ENCODE peak calls at places on chromosomes 7 and 10, in eight cellular contexts. Z is neural progenitor cell, E is AG09309, H is fibroblast of villous mesenchyme, X is transverse colon, W is ovary, J is SK-N-SH, R is fibroblast of pulmonary artery. B is an unnamed sample.

GRCh38 chr10:11643039-11643438 is 31.6 kb upstream of the USP6NL start:
- DNase-seq in Z (no peak), E (no peak), H (no peak), X (no peak), W (no peak), J (no peak), R (no peak), B (no peak)

GRCh38 chr7:4681922-4682620 is at the start of gene FOXK1:
- DNase-seq in Z (peak), E (no peak), H (peak), X (peak), W (peak), J (peak), R (peak), B (peak)

GRCh38 chr7:36667007-36667406 is 57.3 kb downstream of the AOAH start:
- DNase-seq in Z (no peak), E (peak), H (peak), X (no peak), W (no peak), J (no peak), R (no peak), B (no peak)

GRCh38 chr10:103140469-103140868 is 52.6 kb downstream of the NT5C2 start:
- DNase-seq in Z (no peak), E (no peak), H (no peak), X (no peak), W (no peak), J (no peak), R (no peak), B (no peak)

GRCh38 chr7:147015999-147016398 is 899.4 kb downstream of the CNTNAP2 start:
- DNase-seq in Z (no peak), E (no peak), H (no peak), X (no peak), W (no peak), J (no peak), R (no peak), B (no peak)

GRCh38 chr7:156220078-156220605 is 407.9 kb upstream of the SHH start:
- DNase-seq in Z (no peak), E (no peak), H (no peak), X (no peak), W (no peak), J (no peak), R (no peak), B (peak)

GRCh38 chr10:20903635-20904390 is 6.7 kb upstream of the NEBL start:
- DNase-seq in Z (no peak), E (no peak), H (no peak), X (no peak), W (no peak), J (no peak), R (no peak), B (no peak)

GRCh38 chr10:130218936-130219335 is 82.7 kb downstream of the GLRX3 start:
- DNase-seq in Z (no peak), E (no peak), H (no peak), X (no peak), W (no peak), J (no peak), R (no peak), B (no peak)

GRCh38 chr7:54663186-54663585 is 95.8 kb downstream of the SEC61G start:
- DNase-seq in Z (no peak), E (no peak), H (no peak), X (no peak), W (no peak), J (no peak), R (no peak), B (no peak)

GRCh38 chr7:131538071-131538790 is 18.2 kb downstream of the PODXL start:
- DNase-seq in Z (no peak), E (no peak), H (no peak), X (no peak), W (no peak), J (no peak), R (peak), B (no peak)

GRCh38 chr10:11159543-11160215 is 142.0 kb downstream of the CELF2 start:
- DNase-seq in Z (no peak), E (no peak), H (no peak), X (no peak), W (no peak), J (no peak), R (no peak), B (no peak)

GRCh38 chr10:48468130-48468790 is 136.6 kb downstream of the ARHGAP22 start:
- DNase-seq in Z (no peak), E (no peak), H (no peak), X (no peak), W (no peak), J (no peak), R (no peak), B (no peak)

GRCh38 chr10:51860257-51860656 is 160.9 kb upstream of the CSTF2T start:
- DNase-seq in Z (no peak), E (peak), H (peak), X (no peak), W (no peak), J (no peak), R (peak), B (peak)

GRCh38 chr10:94549221-94549620 is 3.6 kb downstream of the HELLS start:
- DNase-seq in Z (no peak), E (no peak), H (no peak), X (no peak), W (no peak), J (no peak), R (no peak), B (no peak)

GRCh38 chr7:153408360-153409335 is 643.5 kb upstream of the DPP6 start:
- DNase-seq in Z (no peak), E (no peak), H (no peak), X (no peak), W (no peak), J (no peak), R (no peak), B (no peak)

GRCh38 chr10:122213766-122214165 is 57.3 kb upstream of the BTBD16 start:
- DNase-seq in Z (peak), E (no peak), H (no peak), X (no peak), W (no peak), J (peak), R (no peak), B (no peak)

GRCh38 chr10:101066146-101066889 is 4.5 kb downstream of the KAZALD1 start:
- DNase-seq in Z (peak), E (no peak), H (peak), X (peak), W (peak), J (peak), R (peak), B (peak)
- TF ChIP-seq CTCF in Z (peak), E (peak), H (peak), X (peak), W (no peak), J (peak), R (peak), B (peak)

GRCh38 chr10:13684252-13684791 is 97.6 kb downstream of the PRPF18 start:
- DNase-seq in Z (no peak), E (no peak), H (peak), X (peak), W (peak), J (no peak), R (peak), B (no peak)

GRCh38 chr10:13686331-13686752 is 99.6 kb downstream of the PRPF18 start:
- DNase-seq in Z (no peak), E (no peak), H (no peak), X (no peak), W (no peak), J (peak), R (peak), B (peak)

GRCh38 chr10:13683017-13683416 is 96.3 kb downstream of the PRPF18 start:
- DNase-seq in Z (no peak), E (no peak), H (no peak), X (no peak), W (no peak), J (no peak), R (no peak), B (no peak)

GRCh38 chr10:13685885-13686284 is 99.1 kb downstream of the PRPF18 start:
- DNase-seq in Z (no peak), E (no peak), H (no peak), X (no peak), W (no peak), J (no peak), R (no peak), B (no peak)

GRCh38 chr10:13684813-13685511 is 98.2 kb downstream of the PRPF18 start:
- DNase-seq in Z (no peak), E (no peak), H (peak), X (no peak), W (no peak), J (no peak), R (no peak), B (no peak)
- H3K4me3 ChIP-seq in Z (no peak), E (no peak), H (no peak), X (no peak), W (no peak), J (peak), R (no peak), B (no peak)

GRCh38 chr7:92991190-92991589 is 126.6 kb downstream of the SAMD9 start:
- DNase-seq in Z (no peak), E (no peak), H (no peak), X (no peak), W (no peak), J (no peak), R (no peak), B (no peak)

GRCh38 chr7:92987095-92987494 is 130.7 kb downstream of the SAMD9 start:
- DNase-seq in Z (no peak), E (peak), H (peak), X (no peak), W (no peak), J (no peak), R (peak), B (no peak)

GRCh38 chr7:92987543-92987942 is 130.2 kb downstream of the SAMD9 start:
- DNase-seq in Z (no peak), E (no peak), H (no peak), X (no peak), W (no peak), J (no peak), R (no peak), B (no peak)

GRCh38 chr7:92988941-92989540 is 128.7 kb downstream of the SAMD9 start:
- DNase-seq in Z (no peak), E (no peak), H (no peak), X (no peak), W (no peak), J (no peak), R (no peak), B (no peak)

DNA sequence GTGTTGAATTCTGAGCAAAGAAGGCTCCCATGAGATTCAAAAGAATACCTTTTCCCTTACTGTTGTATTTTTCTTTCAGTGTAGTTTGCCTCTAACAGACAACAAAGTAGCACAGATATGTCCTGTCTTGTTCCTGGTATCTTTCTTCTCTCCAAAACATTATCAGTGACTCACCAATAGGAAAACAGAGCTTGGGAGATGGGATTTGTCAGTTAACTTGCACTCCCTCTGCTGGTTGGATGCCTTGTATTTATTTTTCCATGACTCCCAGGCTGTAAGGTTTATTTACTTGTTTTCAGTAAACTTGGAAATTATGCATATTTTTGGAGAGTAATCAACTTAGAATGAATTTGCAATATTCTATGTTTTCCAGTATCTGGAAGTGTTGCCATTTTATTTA is 129.7 kb downstream of the SAMD9 start:
- DNase-seq in Z (peak), E (no peak), H (peak), X (no peak), W (no peak), J (peak), R (peak), B (peak)
- TF ChIP-seq CTCF in Z (peak), E (peak), H (peak), X (peak), W (no peak), J (peak), R (peak), B (no peak)

GRCh38 chr10:79349072-79349491 is 1.8 kb downstream of the PPIF start:
- DNase-seq in Z (no peak), E (no peak), H (no peak), X (no peak), W (no peak), J (no peak), R (no peak), B (no peak)
- H3K4me3 ChIP-seq in Z (no peak), E (peak), H (peak), X (no peak), W (no peak), J (peak), R (peak), B (peak)

GRCh38 chr7:135664046-135664589 is 1.8 kb downstream of the STMP1 start:
- DNase-seq in Z (no peak), E (no peak), H (peak), X (no peak), W (no peak), J (no peak), R (no peak), B (no peak)

GRCh38 chr7:135665072-135665471 is 2.8 kb downstream of the STMP1 start:
- DNase-seq in Z (no peak), E (no peak), H (no peak), X (no peak), W (no peak), J (no peak), R (no peak), B (no peak)

GRCh38 chr7:135669774-135670173 is 7.5 kb downstream of the STMP1 start:
- DNase-seq in Z (no peak), E (no peak), H (no peak), X (no peak), W (no peak), J (no peak), R (no peak), B (no peak)

GRCh38 chr7:135666156-135666555 is 3.8 kb downstream of the STMP1 start:
- DNase-seq in Z (no peak), E (no peak), H (peak), X (no peak), W (no peak), J (no peak), R (no peak), B (no peak)

DNA sequence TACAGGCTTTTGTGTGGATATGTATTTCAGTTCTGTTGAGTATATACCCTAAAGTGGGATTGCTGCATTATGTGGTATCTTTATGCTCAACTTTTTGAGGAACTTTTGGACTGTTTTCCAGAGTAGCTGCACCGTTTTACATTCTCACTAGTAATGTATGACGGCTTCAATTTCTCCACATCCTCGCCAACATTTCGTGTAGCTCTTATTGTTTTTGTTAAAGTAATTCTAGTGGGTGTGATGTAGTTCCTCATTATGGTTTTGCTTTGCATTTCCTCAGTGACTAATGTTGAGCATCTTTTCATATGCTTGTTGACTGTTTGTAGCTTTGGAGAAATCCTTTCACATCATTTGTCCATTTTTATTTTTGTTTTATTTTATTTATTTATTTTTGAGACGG is 4.5 kb downstream of the STMP1 start:
- DNase-seq in Z (no peak), E (no peak), H (no peak), X (no peak), W (no peak), J (no peak), R (no peak), B (no peak)
- TF ChIP-seq CTCF in Z (no peak), E (no peak), H (no peak), X (no peak), W (no peak), J (no peak), R (no peak), B (no peak)

DNA sequence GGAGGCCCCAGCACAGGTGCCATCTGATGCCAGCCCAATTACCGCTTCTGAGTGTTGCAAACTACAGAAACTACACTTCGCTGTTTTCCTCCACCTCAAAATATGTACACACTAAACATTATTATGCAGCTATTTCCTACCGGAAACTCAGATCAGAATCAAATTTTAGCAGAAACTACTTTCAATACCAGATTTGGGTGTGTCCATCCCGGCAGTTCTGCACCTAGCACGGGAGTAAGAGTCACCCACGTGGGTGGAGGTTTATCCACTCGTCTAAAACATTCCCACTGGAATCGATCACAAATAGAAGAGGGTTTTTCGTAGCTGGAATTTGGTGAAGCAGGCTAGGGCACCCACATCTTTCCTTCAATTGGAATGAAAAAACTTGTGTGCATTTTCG is 214.4 kb upstream of the PRKCQ start:
- DNase-seq in Z (no peak), E (no peak), H (no peak), X (no peak), W (no peak), J (no peak), R (no peak), B (no peak)
- H3K4me3 ChIP-seq in Z (no peak), E (no peak), H (no peak), X (no peak), W (no peak), J (no peak), R (no peak), B (no peak)

DNA sequence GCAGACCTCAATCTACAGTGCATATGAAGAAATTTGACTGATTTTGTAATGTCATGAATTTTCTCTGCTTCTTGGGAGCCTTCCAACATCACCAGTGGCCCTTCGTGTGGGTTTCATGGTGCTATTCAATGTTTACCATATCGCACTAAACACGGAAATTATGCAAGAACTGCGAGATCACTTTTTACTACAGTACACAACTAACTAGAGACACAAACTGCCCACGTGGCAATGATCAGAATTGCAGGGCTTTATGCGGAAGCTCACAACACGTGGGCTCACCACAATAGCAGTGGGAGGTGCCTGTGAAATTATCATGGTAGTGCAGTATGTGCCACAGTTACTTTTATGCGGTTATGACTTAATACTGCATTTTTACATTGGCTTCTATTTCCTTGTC is 449.7 kb upstream of the KLF6 start:
- DNase-seq in Z (no peak), E (no peak), H (peak), X (no peak), W (no peak), J (no peak), R (peak), B (peak)
- TF ChIP-seq CTCF in Z (no peak), E (no peak), H (no peak), X (no peak), W (no peak), J (no peak), R (no peak), B (no peak)

GRCh38 chr7:41695661-41696322 is 7.1 kb downstream of the INHBA start:
- DNase-seq in Z (no peak), E (no peak), H (peak), X (no peak), W (peak), J (no peak), R (peak), B (no peak)
- H3K4me3 ChIP-seq in Z (no peak), E (peak), H (peak), X (no peak), W (peak), J (peak), R (peak), B (no peak)